ENCODE peak calls at places on chromosomes 5 and 9, in eight cellular contexts. J is tibial artery, M is MM.1S, I is body of pancreas, E is cardiac fibroblast, T is AG10803, Q is stomach, D is pancreas. B is an unnamed sample.

GRCh38 chr5:73042993-73043392 is 77.4 kb upstream of the TMEM171 start:
- DNase-seq in J (no peak), M (no peak), I (no peak), E (no peak), T (no peak), Q (no peak), D (no peak), B (no peak)

GRCh38 chr5:60597570-60597969 is 102.4 kb downstream of the DEPDC1B start:
- DNase-seq in J (no peak), M (peak; percentile 88), I (no peak), E (peak; percentile 3), T (no peak), Q (no peak), D (no peak), B (no peak)

GRCh38 chr5:59765446-59765845 is 128.1 kb downstream of the PDE4D start:
- DNase-seq in J (no peak), M (no peak), I (no peak), E (no peak), T (no peak), Q (no peak), D (no peak), B (no peak)

GRCh38 chr9:136535070-136535469 is 10.8 kb downstream of the NOTCH1 start:
- DNase-seq in J (no peak), M (no peak), I (no peak), E (no peak), T (no peak), Q (no peak), D (no peak), B (no peak)

GRCh38 chr5:97986069-97986468 is 787.4 kb upstream of the RGMB start:
- DNase-seq in J (no peak), M (no peak), I (no peak), E (peak; percentile 28), T (peak; percentile 61), Q (no peak), D (no peak), B (no peak)

GRCh38 chr5:35990524-35990923 is 666 bp downstream of the UGT3A1 start:
- DNase-seq in J (no peak), M (no peak), I (no peak), E (no peak), T (no peak), Q (no peak), D (no peak), B (no peak)

GRCh38 chr5:147567917-147568598 is 58.2 kb upstream of the DPYSL3 start:
- DNase-seq in J (no peak), M (peak; percentile 15), I (no peak), E (peak; percentile 42), T (peak; percentile 80), Q (no peak), D (no peak), B (no peak)

GRCh38 chr5:159403906-159404641 is 73.8 kb upstream of the IL12B start:
- DNase-seq in J (no peak), M (no peak), I (no peak), E (no peak), T (peak; percentile 56), Q (no peak), D (no peak), B (no peak)

GRCh38 chr5:159864885-159865622 is 51.2 kb upstream of the ADRA1B start:
- DNase-seq in J (no peak), M (no peak), I (no peak), E (peak; percentile 78), T (peak; percentile 88), Q (no peak), D (no peak), B (no peak)

GRCh38 chr5:39661026-39661779 is 236.4 kb upstream of the DAB2 start:
- DNase-seq in J (no peak), M (peak; percentile 44), I (no peak), E (no peak), T (peak; percentile 39), Q (no peak), D (no peak), B (no peak)

GRCh38 chr5:9218358-9218757 is 327.5 kb downstream of the SEMA5A start:
- DNase-seq in J (no peak), M (no peak), I (no peak), E (no peak), T (no peak), Q (no peak), D (no peak), B (no peak)

GRCh38 chr5:141223112-141223783 is at the start of gene PCDHB14:
- DNase-seq in J (no peak), M (peak; percentile 75), I (no peak), E (peak; percentile 41), T (peak; percentile 44), Q (no peak), D (no peak), B (no peak)
- H3K4me3 ChIP-seq in J (peak within 1 kb of the TSS; percentile 19), M (peak within 1 kb of the TSS; percentile 65), I (no peak within 1 kb of the TSS), E (peak within 1 kb of the TSS; percentile 8), T (peak within 1 kb of the TSS; percentile 47), Q (peak within 1 kb of the TSS; percentile 5), D (peak within 1 kb of the TSS; percentile 7), B (peak within 1 kb of the TSS; percentile 49)

DNA sequence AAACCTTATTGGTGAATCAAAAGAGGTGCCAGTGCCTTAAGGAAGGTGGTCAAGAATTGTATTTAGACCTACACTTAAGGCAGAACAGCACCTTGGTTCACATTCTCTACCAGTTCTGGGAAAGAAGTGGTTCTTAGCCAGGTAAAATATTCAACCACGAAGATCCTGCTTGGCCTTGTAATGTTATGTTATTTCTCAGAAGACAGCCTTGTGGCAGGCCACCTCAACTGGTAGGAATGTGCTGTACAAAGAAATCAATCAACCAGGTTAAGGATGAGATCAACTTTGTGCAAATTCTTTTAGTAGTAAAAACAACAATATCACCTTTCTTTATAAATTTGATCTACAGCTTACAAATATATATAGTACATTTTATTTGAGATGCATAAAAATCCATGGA is 246.8 kb downstream of the ARRDC3 start:
- DNase-seq in J (no peak), M (no peak), I (no peak), E (no peak), T (no peak), Q (no peak), D (no peak), B (no peak)
- TF ChIP-seq CTCF in J (no peak), M (no peak), I (no peak), E (no peak), T (no peak), Q (no peak), D (no peak), B (no peak)

GRCh38 chr5:83956386-83956785 is 235.7 kb upstream of the HAPLN1 start:
- DNase-seq in J (no peak), M (no peak), I (no peak), E (no peak), T (peak; percentile 11), Q (no peak), D (no peak), B (no peak)
- H3K4me3 ChIP-seq in J (no peak overlapping the region), M (no peak overlapping the region), I (no peak overlapping the region), E (no peak overlapping the region), T (no peak overlapping the region), Q (no peak overlapping the region), D (no peak overlapping the region), B (peak overlapping the region; percentile 28)

GRCh38 chr5:135830384-135831275 is 3.8 kb upstream of the SLC25A48 start:
- DNase-seq in J (no peak), M (no peak), I (no peak), E (no peak), T (no peak), Q (no peak), D (no peak), B (no peak)

GRCh38 chr5:135829179-135829578 is 5.3 kb upstream of the SLC25A48 start:
- DNase-seq in J (no peak), M (no peak), I (no peak), E (no peak), T (no peak), Q (no peak), D (no peak), B (no peak)

GRCh38 chr5:135828793-135829150 is 5.7 kb upstream of the SLC25A48 start:
- DNase-seq in J (no peak), M (no peak), I (no peak), E (no peak), T (no peak), Q (no peak), D (no peak), B (no peak)

GRCh38 chr5:135827965-135828792 is 6.3 kb upstream of the SLC25A48 start:
- DNase-seq in J (no peak), M (no peak), I (no peak), E (no peak), T (no peak), Q (no peak), D (no peak), B (peak; percentile 65)

DNA sequence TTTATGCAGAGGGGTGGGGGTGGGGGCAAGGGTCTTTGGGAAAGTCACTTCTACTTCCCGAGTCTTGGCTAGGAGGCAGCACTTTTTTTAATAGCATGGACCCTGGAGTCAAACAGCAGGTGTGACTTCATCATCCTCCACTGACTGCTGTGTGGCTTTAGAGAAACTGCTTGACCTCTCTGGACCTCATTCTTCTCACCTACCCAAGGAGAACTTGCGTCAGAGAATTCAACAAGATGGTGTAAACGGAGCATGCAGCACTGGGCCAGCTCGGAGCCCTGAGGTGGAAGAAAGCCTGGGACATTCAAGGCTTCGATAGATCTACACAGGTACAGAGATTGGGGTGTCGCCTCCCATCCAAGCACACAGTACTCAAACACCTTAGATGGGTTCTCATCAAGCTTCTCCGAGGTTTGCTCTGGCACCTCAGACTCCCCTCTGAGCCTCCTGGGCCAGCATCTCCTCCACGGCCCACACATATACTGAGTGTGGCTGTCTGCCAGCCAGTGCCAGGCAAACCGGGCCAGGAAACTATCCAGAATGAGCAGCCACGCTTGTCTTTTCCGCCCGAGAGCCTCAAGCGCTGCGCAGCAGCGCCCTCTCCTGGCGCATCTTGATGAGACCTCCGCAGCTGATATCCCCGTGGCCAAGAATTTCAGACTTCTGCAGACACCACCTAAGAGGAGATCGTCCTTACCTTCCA is 4.6 kb upstream of the SLC25A48 start:
- DNase-seq in J (no peak), M (peak; percentile 63), I (peak; percentile 79), E (peak; percentile 66), T (peak; percentile 39), Q (peak; percentile 63), D (peak; percentile 89), B (peak; percentile 61)
- TF ChIP-seq CTCF in J (peak; percentile 37), M (peak; percentile 87), I (peak; percentile 73), E (peak; percentile 84), T (peak; percentile 80), Q (peak; percentile 60), D (peak; percentile 66), B (peak; percentile 46)

DNA sequence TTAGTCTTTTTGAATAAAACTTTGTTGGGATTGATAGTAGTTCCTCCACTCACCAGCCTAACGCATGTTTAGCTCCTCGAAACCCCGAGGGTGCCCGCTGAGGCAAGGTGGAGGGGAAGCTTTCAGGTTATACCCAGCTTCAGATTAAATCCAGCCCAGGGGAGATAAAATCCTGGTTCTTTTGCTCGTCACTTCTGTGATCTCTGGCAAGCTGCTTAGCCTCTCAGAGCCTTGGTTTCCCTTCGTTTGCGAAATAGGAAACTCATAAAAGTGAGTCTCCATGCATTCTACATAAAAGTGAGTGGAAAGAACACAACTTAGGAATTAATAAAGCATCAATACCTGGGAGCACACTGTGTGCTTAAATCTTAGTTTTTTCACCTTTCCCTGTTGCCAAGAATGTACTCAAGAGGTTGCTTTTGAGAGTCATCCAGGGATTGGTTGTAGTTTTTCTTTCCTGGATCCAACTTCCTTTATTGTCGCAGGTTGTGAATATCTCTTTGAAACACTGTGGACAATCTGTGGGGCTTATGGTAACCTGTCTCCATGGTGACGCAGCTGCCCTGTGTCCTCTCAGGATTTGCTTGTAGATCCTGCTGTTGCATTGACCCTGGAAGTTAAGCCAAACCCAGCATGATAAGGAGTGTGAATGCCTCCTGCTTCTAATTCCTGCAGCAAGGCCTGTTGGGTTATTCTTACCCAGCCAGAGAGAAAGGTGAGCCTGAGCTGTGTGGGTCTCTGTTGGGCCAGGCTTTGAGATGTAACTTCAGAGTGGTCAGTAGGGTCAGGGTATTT is 2.0 kb downstream of the GALNT12 start:
- DNase-seq in J (no peak), M (no peak), I (peak; percentile 75), E (peak; percentile 33), T (no peak), Q (no peak), D (no peak), B (no peak)
- H3K4me3 ChIP-seq in J (no peak overlapping the region), M (no peak overlapping the region), I (no peak overlapping the region), E (no peak overlapping the region), T (no peak overlapping the region), Q (peak overlapping the region; percentile 57), D (no peak overlapping the region), B (no peak overlapping the region)